ENCODE peak calls at places on chromosomes 6 and 20, in nine cellular contexts. N, U, C, A, W, P, O, X and V are unnamed samples.

GRCh38 chr6:44446626-44447297 is 59.3 kb downstream of the CDC5L start:
- DNase-seq in U (no peak), W (no peak), N (no peak), A (no peak), X (no peak), P (no peak), C (no peak), O (no peak), V (no peak)

GRCh38 chr6:22756365-22756764 is 187.0 kb downstream of the HDGFL1 start:
- DNase-seq in A (no peak), C (no peak), N (no peak), W (no peak), P (no peak), U (no peak), O (no peak), X (no peak), V (no peak)

GRCh38 chr6:77463881-77464867 is 883 bp upstream of the HTR1B start:
- DNase-seq in N (peak), O (no peak), W (no peak), P (no peak), C (no peak), A (peak), X (no peak), U (no peak), V (no peak)

GRCh38 chr20:63273635-63274380 is 1.2 kb downstream of the ARFGAP1 start:
- DNase-seq in P (no peak), X (no peak), N (no peak), U (no peak), O (no peak), W (peak), C (no peak), A (no peak), V (no peak)

GRCh38 chr6:27073441-27073840 is 174.1 kb upstream of the PRSS16 start:
- DNase-seq in X (no peak), A (no peak), W (no peak), N (no peak), P (no peak), U (no peak), C (no peak), O (no peak), V (no peak)

GRCh38 chr20:38441916-38442315 is 6.8 kb upstream of the SNHG17 start:
- DNase-seq in X (no peak), O (no peak), W (no peak), A (no peak), P (no peak), N (no peak), U (no peak), C (no peak), V (no peak)

GRCh38 chr6:19691465-19692167 is 145.6 kb upstream of the ID4 start:
- DNase-seq in O (no peak), A (no peak), U (no peak), X (no peak), W (no peak), C (no peak), N (peak), P (no peak), V (no peak)

GRCh38 chr6:125751334-125751916 is 2.0 kb downstream of the HEY2 start:
- DNase-seq in C (no peak), O (no peak), N (no peak), P (no peak), W (no peak), A (no peak), X (no peak), U (no peak), V (no peak)

GRCh38 chr6:100209323-100210137 is 215.5 kb upstream of the MCHR2 start:
- DNase-seq in C (no peak), P (no peak), W (no peak), N (no peak), A (no peak), O (no peak), X (no peak), U (no peak), V (no peak)

GRCh38 chr6:110690106-110690654 is 125.1 kb downstream of the CDK19 start:
- DNase-seq in X (no peak), W (no peak), N (no peak), O (no peak), A (no peak), U (no peak), P (no peak), C (no peak), V (no peak)

GRCh38 chr6:156595481-156595880 is 181.7 kb upstream of the ARID1B start:
- DNase-seq in C (no peak), P (no peak), X (no peak), A (no peak), W (no peak), N (no peak), U (no peak), O (no peak), V (no peak)

GRCh38 chr20:17059465-17059864 is 167.4 kb upstream of the PCSK2 start:
- DNase-seq in X (no peak), O (no peak), C (no peak), N (no peak), A (no peak), U (peak), W (no peak), P (no peak), V (no peak)

GRCh38 chr6:159540883-159541282 is 152.2 kb downstream of the SOD2 start:
- DNase-seq in O (no peak), U (no peak), N (no peak), A (no peak), X (no peak), P (no peak), W (no peak), C (no peak), V (no peak)

GRCh38 chr6:154123131-154123530 is 84.1 kb downstream of the OPRM1 start:
- DNase-seq in N (no peak), C (no peak), P (no peak), X (no peak), U (no peak), O (no peak), A (no peak), W (no peak), V (no peak)

GRCh38 chr6:144283781-144284473 is 1.2 kb upstream of the UTRN start:
- DNase-seq in A (no peak), U (peak), O (no peak), P (peak), N (no peak), C (no peak), W (peak), X (no peak), V (no peak)

GRCh38 chr6:136550330-136551071 is at the start of gene MAP7:
- DNase-seq in N (peak), C (peak), A (peak), X (peak), W (peak), U (peak), P (no peak), O (peak), V (no peak)

GRCh38 chr6:155630085-155630484 is 174.4 kb upstream of the NOX3 start:
- DNase-seq in N (no peak), P (no peak), C (no peak), A (no peak), U (no peak), X (no peak), W (no peak), O (no peak), V (no peak)

GRCh38 chr6:120103616-120104015 is 754.1 kb upstream of the MAN1A1 start:
- DNase-seq in A (no peak), P (no peak), O (no peak), C (no peak), W (no peak), X (no peak), N (no peak), U (no peak), V (no peak)

GRCh38 chr6:20833881-20834515 is 299.7 kb downstream of the CDKAL1 start:
- DNase-seq in W (no peak), O (no peak), C (no peak), X (no peak), N (no peak), U (no peak), P (no peak), A (no peak), V (no peak)

GRCh38 chr6:167450631-167451030 is 125.7 kb downstream of the TTLL2 start:
- DNase-seq in C (no peak), A (no peak), W (no peak), U (no peak), O (no peak), X (no peak), P (no peak), N (no peak), V (peak)

GRCh38 chr6:109393882-109394281 is 11.6 kb upstream of the CD164 start:
- DNase-seq in O (no peak), P (no peak), N (no peak), A (no peak), W (no peak), X (no peak), U (no peak), C (no peak), V (no peak)

GRCh38 chr6:14059791-14060436 is 57.7 kb upstream of the CD83 start:
- DNase-seq in A (no peak), X (peak), W (no peak), P (no peak), U (peak), C (peak), N (no peak), O (no peak), V (no peak)

GRCh38 chr6:31356216-31356945 is 598 bp downstream of the HLA-B start:
- DNase-seq in N (no peak), X (peak), C (peak), O (peak), A (peak), P (peak), U (peak), W (no peak), V (no peak)

GRCh38 chr6:155247618-155248017 is 16.2 kb upstream of the CLDN20 start:
- DNase-seq in N (peak), P (no peak), O (no peak), X (no peak), W (peak), A (no peak), U (no peak), C (no peak), V (no peak)

GRCh38 chr20:59726196-59726595 is 121.9 kb downstream of the PHACTR3 start:
- DNase-seq in P (no peak), O (no peak), A (no peak), X (no peak), C (no peak), N (no peak), W (no peak), U (no peak), V (peak)

GRCh38 chr20:51910202-51911050 is 108.1 kb upstream of the SALL4 start:
- DNase-seq in C (no peak), X (no peak), N (no peak), O (no peak), P (no peak), W (peak), U (peak), A (no peak), V (no peak)

GRCh38 chr6:132122871-132123270 is 171.7 kb upstream of the CCN2 start:
- DNase-seq in C (no peak), U (no peak), X (no peak), P (no peak), N (no peak), W (no peak), O (no peak), A (no peak), V (no peak)

DNA sequence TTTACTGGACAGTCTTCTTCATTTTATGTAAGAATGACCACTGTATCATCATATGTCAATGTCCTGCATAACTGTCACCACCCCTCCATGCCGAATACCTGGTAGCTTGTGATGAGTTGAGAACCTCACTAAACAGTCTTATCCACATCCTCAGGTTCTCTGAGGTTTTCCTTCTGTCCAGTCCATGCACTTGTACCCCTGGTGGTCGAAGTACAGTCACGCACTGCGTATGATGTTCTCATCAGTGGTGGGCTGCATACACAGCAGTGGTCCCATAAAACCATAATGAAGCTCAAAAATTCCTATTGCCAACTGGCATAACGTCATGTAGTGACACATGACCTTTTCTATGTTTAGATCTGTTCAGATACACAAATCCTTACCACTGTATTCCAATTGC is 31.2 kb upstream of the SDCBP2 start:
- DNase-seq in A (no peak), U (no peak), O (no peak), C (no peak), W (no peak), P (no peak), X (no peak), N (no peak), V (no peak)
- TF ChIP-seq CTCF in A (no peak), U (no peak), O (no peak), C (no peak), W (no peak), P (no peak), X (no peak), N (no peak), V (no peak)

GRCh38 chr6:137868721-137869631 is 1.9 kb downstream of the TNFAIP3 start:
- DNase-seq in N (no peak), X (no peak), W (no peak), U (no peak), C (no peak), A (no peak), O (no peak), P (no peak), V (no peak)
- TF ChIP-seq CTCF in N (no peak), X (no peak), W (no peak), U (no peak), C (no peak), A (no peak), O (peak), P (no peak), V (no peak)

GRCh38 chr6:25882066-25882496 is 8.0 kb upstream of the SLC17A3 start:
- DNase-seq in W (peak), O (no peak), C (peak), U (no peak), P (no peak), X (peak), N (peak), A (peak), V (no peak)
- TF ChIP-seq CTCF in W (peak), O (no peak), C (no peak), U (no peak), P (no peak), X (no peak), N (no peak), A (no peak), V (no peak)

DNA sequence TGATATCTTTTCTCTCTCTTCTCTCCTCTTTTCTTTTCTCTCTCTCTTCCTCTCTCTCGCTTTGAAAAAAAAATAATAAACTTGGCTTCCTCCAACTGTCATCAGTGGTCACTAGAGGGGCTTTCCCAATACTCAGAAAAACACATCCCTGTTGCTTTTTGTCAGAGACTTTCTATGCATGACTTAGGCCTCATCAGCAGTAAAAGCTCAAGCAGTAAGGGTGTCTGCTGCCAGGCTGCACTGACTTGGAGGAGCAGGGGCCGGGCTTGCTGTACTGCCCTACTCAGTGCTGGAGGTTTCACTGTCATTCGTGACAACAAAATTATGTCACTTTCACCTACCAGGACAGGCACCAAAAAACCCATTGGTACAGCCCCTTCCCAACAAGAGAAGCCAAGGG is 272.0 kb downstream of the ADGB start:
- DNase-seq in W (no peak), N (no peak), U (no peak), O (peak), C (no peak), X (no peak), A (no peak), P (no peak), V (no peak)
- TF ChIP-seq CTCF in W (no peak), N (no peak), U (no peak), O (no peak), C (no peak), X (no peak), A (no peak), P (no peak), V (no peak)

GRCh38 chr6:51613558-51613957 is 473.9 kb downstream of the PKHD1 start:
- DNase-seq in N (no peak), A (no peak), P (no peak), W (no peak), X (no peak), O (no peak), C (no peak), U (no peak), V (no peak)

GRCh38 chr6:51614725-51615124 is 472.7 kb downstream of the PKHD1 start:
- DNase-seq in O (no peak), C (no peak), X (no peak), P (no peak), W (no peak), N (no peak), A (no peak), U (no peak), V (no peak)

GRCh38 chr6:51619042-51619799 is 468.2 kb downstream of the PKHD1 start:
- DNase-seq in A (no peak), P (no peak), X (peak), U (no peak), O (no peak), C (no peak), N (no peak), W (no peak), V (no peak)

GRCh38 chr6:51618563-51618962 is 468.9 kb downstream of the PKHD1 start:
- DNase-seq in C (no peak), W (no peak), N (no peak), O (peak), P (no peak), X (no peak), U (no peak), A (no peak), V (no peak)
- TF ChIP-seq CTCF in C (peak), W (no peak), N (peak), O (peak), P (peak), X (peak), U (no peak), A (peak), V (peak)

DNA sequence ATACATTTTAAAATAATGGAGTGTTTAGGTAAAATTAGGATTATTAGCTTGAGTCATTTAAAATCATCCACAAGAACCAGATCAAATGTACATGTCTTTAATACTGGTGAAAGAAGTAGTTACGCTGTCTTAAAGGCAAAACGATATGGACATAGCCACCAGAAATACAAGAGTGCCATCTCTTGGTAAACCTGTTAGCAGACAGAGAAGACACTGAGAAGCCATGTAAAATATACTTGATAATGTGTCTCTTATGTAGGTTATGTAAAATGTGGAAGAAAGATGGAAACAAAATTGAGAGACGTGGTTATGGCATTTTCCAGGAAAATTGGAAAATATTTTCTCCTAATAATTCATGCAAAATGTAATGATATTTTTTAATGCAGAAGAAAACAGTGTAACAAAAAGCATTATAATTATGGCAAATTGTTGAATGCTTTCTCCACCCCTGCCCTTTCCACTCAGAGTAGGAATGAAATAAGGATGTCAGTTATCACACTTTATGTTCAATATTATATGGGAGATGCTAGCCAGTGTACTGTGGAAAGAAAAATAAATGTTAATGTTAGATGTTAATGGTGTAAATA is 12.2 kb upstream of the SLC17A2 start:
- DNase-seq in P (no peak), N (no peak), C (no peak), X (no peak), U (no peak), W (peak), O (peak), A (no peak), V (no peak)
- TF ChIP-seq CTCF in P (peak), N (no peak), C (peak), X (no peak), U (peak), W (peak), O (peak), A (peak), V (peak)

DNA sequence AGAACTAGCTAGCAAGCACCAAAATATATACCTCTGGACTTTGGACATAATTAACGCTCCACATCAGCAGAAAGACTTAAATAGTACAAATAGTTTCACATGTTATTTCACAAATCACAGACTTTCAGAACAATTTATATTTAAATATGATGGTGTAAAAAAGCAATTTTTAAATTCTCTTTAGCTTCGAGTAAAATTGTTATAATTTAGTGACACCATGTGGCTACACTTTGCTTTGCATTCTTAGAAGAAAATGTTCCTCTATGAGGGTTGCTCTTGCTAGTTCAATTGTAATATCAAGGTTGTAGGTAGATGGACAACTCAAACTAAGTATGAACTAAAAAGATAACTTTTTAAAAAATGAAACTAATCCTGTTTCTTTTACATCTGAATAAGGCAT is 69.0 kb downstream of the BTBD9 start:
- DNase-seq in X (no peak), C (no peak), W (no peak), U (no peak), P (no peak), A (no peak), O (peak), N (no peak), V (no peak)
- TF ChIP-seq CTCF in X (no peak), C (peak), W (peak), U (no peak), P (no peak), A (peak), O (peak), N (no peak), V (peak)